ENCODE peak calls at places on chromosomes 6 and 20, in six cellular contexts. One of them, this sample, is unnamed.
A peak's percentile ranks its signal among the peaks of the same experiment; 100 is the strongest.

GRCh38 chr6:55528624-55529023 is 50.4 kb downstream of the HMGCLL1 start:
- DNase-seq in CD8-positive, alpha-beta memory T cell: no peak
- DNase-seq in M059J: peak; percentile 59
- DNase-seq in D341Med: peak; percentile 11
- DNase-seq in activated naive CD4-positive, alpha-beta T cell treated with anti-CD3 and anti-CD28 coated beads, Interleukin-2, amount 10 ng/mL, durations not matched to agents 7 days and 5 days: no peak
- DNase-seq in NCI-H1092 treated with DMSO at 0.1 percent for 48 hours: no peak
- DNase-seq in this sample: no peak

GRCh38 chr20:37295001-37295400 is 5.5 kb downstream of the MANBAL start:
- DNase-seq in CD8-positive, alpha-beta memory T cell: no peak
- DNase-seq in M059J: peak; percentile 100
- DNase-seq in D341Med: no peak
- DNase-seq in activated naive CD4-positive, alpha-beta T cell treated with anti-CD3 and anti-CD28 coated beads, Interleukin-2, amount 10 ng/mL, durations not matched to agents 7 days and 5 days: no peak
- DNase-seq in NCI-H1092 treated with DMSO at 0.1 percent for 48 hours: no peak
- DNase-seq in this sample: no peak

GRCh38 chr6:160005861-160006540 is 37.1 kb downstream of the IGF2R start:
- DNase-seq in CD8-positive, alpha-beta memory T cell: no peak
- DNase-seq in M059J: no peak
- DNase-seq in D341Med: no peak
- DNase-seq in activated naive CD4-positive, alpha-beta T cell treated with anti-CD3 and anti-CD28 coated beads, Interleukin-2, amount 10 ng/mL, durations not matched to agents 7 days and 5 days: no peak
- DNase-seq in NCI-H1092 treated with DMSO at 0.1 percent for 48 hours: no peak
- DNase-seq in this sample: no peak

GRCh38 chr20:16459019-16459700 is 114.1 kb downstream of the KIF16B start:
- DNase-seq in CD8-positive, alpha-beta memory T cell: no peak
- DNase-seq in M059J: peak; percentile 94
- DNase-seq in D341Med: no peak
- DNase-seq in activated naive CD4-positive, alpha-beta T cell treated with anti-CD3 and anti-CD28 coated beads, Interleukin-2, amount 10 ng/mL, durations not matched to agents 7 days and 5 days: no peak
- DNase-seq in NCI-H1092 treated with DMSO at 0.1 percent for 48 hours: no peak
- DNase-seq in this sample: no peak

GRCh38 chr6:42166444-42167141 is 6.6 kb upstream of the GUCA1A start:
- DNase-seq in CD8-positive, alpha-beta memory T cell: peak; percentile 80
- DNase-seq in M059J: peak; percentile 80
- DNase-seq in D341Med: peak; percentile 84
- DNase-seq in activated naive CD4-positive, alpha-beta T cell treated with anti-CD3 and anti-CD28 coated beads, Interleukin-2, amount 10 ng/mL, durations not matched to agents 7 days and 5 days: peak; percentile 87
- DNase-seq in NCI-H1092 treated with DMSO at 0.1 percent for 48 hours: peak; percentile 66
- DNase-seq in this sample: peak; percentile 64

GRCh38 chr6:17020889-17021538 is 80.8 kb upstream of the STMND1 start:
- DNase-seq in CD8-positive, alpha-beta memory T cell: no peak
- DNase-seq in M059J: no peak
- DNase-seq in D341Med: no peak
- DNase-seq in activated naive CD4-positive, alpha-beta T cell treated with anti-CD3 and anti-CD28 coated beads, Interleukin-2, amount 10 ng/mL, durations not matched to agents 7 days and 5 days: no peak
- DNase-seq in NCI-H1092 treated with DMSO at 0.1 percent for 48 hours: no peak
- DNase-seq in this sample: no peak

GRCh38 chr20:33233129-33233774 is 2.5 kb upstream of the BPIFA1 start:
- DNase-seq in CD8-positive, alpha-beta memory T cell: no peak
- DNase-seq in M059J: no peak
- DNase-seq in D341Med: peak; percentile 64
- DNase-seq in activated naive CD4-positive, alpha-beta T cell treated with anti-CD3 and anti-CD28 coated beads, Interleukin-2, amount 10 ng/mL, durations not matched to agents 7 days and 5 days: no peak
- DNase-seq in NCI-H1092 treated with DMSO at 0.1 percent for 48 hours: peak; percentile 33
- DNase-seq in this sample: no peak

GRCh38 chr20:18005170-18005989 is 36.6 kb downstream of the MGME1 start:
- DNase-seq in CD8-positive, alpha-beta memory T cell: no peak
- DNase-seq in M059J: peak; percentile 27
- DNase-seq in D341Med: no peak
- DNase-seq in activated naive CD4-positive, alpha-beta T cell treated with anti-CD3 and anti-CD28 coated beads, Interleukin-2, amount 10 ng/mL, durations not matched to agents 7 days and 5 days: no peak
- DNase-seq in NCI-H1092 treated with DMSO at 0.1 percent for 48 hours: no peak
- DNase-seq in this sample: no peak

GRCh38 chr20:38601216-38602184 is at the start of gene ARHGAP40:
- DNase-seq in CD8-positive, alpha-beta memory T cell: no peak
- DNase-seq in M059J: peak; percentile 26
- DNase-seq in D341Med: peak; percentile 67
- DNase-seq in activated naive CD4-positive, alpha-beta T cell treated with anti-CD3 and anti-CD28 coated beads, Interleukin-2, amount 10 ng/mL, durations not matched to agents 7 days and 5 days: peak; percentile 35
- DNase-seq in NCI-H1092 treated with DMSO at 0.1 percent for 48 hours: no peak
- DNase-seq in this sample: no peak

GRCh38 chr20:37986873-37987601 is 46.2 kb downstream of the TTI1 start:
- DNase-seq in CD8-positive, alpha-beta memory T cell: no peak
- DNase-seq in M059J: peak; percentile 97
- DNase-seq in D341Med: peak; percentile 76
- DNase-seq in activated naive CD4-positive, alpha-beta T cell treated with anti-CD3 and anti-CD28 coated beads, Interleukin-2, amount 10 ng/mL, durations not matched to agents 7 days and 5 days: no peak
- DNase-seq in NCI-H1092 treated with DMSO at 0.1 percent for 48 hours: no peak
- DNase-seq in this sample: no peak

GRCh38 chr6:113879186-113880096 is 22.3 kb downstream of the MARCKS start:
- DNase-seq in CD8-positive, alpha-beta memory T cell: no peak
- DNase-seq in M059J: peak; percentile 86
- DNase-seq in D341Med: peak; percentile 73
- DNase-seq in activated naive CD4-positive, alpha-beta T cell treated with anti-CD3 and anti-CD28 coated beads, Interleukin-2, amount 10 ng/mL, durations not matched to agents 7 days and 5 days: no peak
- DNase-seq in NCI-H1092 treated with DMSO at 0.1 percent for 48 hours: peak; percentile 74
- DNase-seq in this sample: no peak

GRCh38 chr6:107653183-107653580 is 163.3 kb downstream of the SOBP start:
- DNase-seq in CD8-positive, alpha-beta memory T cell: no peak
- DNase-seq in M059J: no peak
- DNase-seq in D341Med: no peak
- DNase-seq in activated naive CD4-positive, alpha-beta T cell treated with anti-CD3 and anti-CD28 coated beads, Interleukin-2, amount 10 ng/mL, durations not matched to agents 7 days and 5 days: no peak
- DNase-seq in NCI-H1092 treated with DMSO at 0.1 percent for 48 hours: peak; percentile 83
- DNase-seq in this sample: no peak

GRCh38 chr6:163950159-163950558 is 535.6 kb downstream of the QKI start:
- DNase-seq in CD8-positive, alpha-beta memory T cell: no peak
- DNase-seq in M059J: peak; percentile 58
- DNase-seq in D341Med: no peak
- DNase-seq in activated naive CD4-positive, alpha-beta T cell treated with anti-CD3 and anti-CD28 coated beads, Interleukin-2, amount 10 ng/mL, durations not matched to agents 7 days and 5 days: no peak
- DNase-seq in NCI-H1092 treated with DMSO at 0.1 percent for 48 hours: no peak
- DNase-seq in this sample: no peak

GRCh38 chr6:50047026-50047425 is 2.7 kb downstream of the DEFB112 start:
- DNase-seq in CD8-positive, alpha-beta memory T cell: no peak
- DNase-seq in M059J: no peak
- DNase-seq in D341Med: no peak
- DNase-seq in activated naive CD4-positive, alpha-beta T cell treated with anti-CD3 and anti-CD28 coated beads, Interleukin-2, amount 10 ng/mL, durations not matched to agents 7 days and 5 days: no peak
- DNase-seq in NCI-H1092 treated with DMSO at 0.1 percent for 48 hours: no peak
- DNase-seq in this sample: no peak

GRCh38 chr6:28167068-28167467 is 25.4 kb downstream of the ZKSCAN8 start:
- DNase-seq in CD8-positive, alpha-beta memory T cell: no peak
- DNase-seq in M059J: peak; percentile 90
- DNase-seq in D341Med: no peak
- DNase-seq in activated naive CD4-positive, alpha-beta T cell treated with anti-CD3 and anti-CD28 coated beads, Interleukin-2, amount 10 ng/mL, durations not matched to agents 7 days and 5 days: no peak
- DNase-seq in NCI-H1092 treated with DMSO at 0.1 percent for 48 hours: no peak
- DNase-seq in this sample: no peak

GRCh38 chr6:147506704-147507114 is 1.8 kb upstream of the SAMD5 start:
- DNase-seq in CD8-positive, alpha-beta memory T cell: no peak
- DNase-seq in M059J: peak; percentile 53
- DNase-seq in D341Med: peak; percentile 89
- DNase-seq in activated naive CD4-positive, alpha-beta T cell treated with anti-CD3 and anti-CD28 coated beads, Interleukin-2, amount 10 ng/mL, durations not matched to agents 7 days and 5 days: peak; percentile 57
- DNase-seq in NCI-H1092 treated with DMSO at 0.1 percent for 48 hours: no peak
- DNase-seq in this sample: no peak

GRCh38 chr6:151620179-151620578 is 126.4 kb downstream of the CCDC170 start:
- DNase-seq in CD8-positive, alpha-beta memory T cell: no peak
- DNase-seq in M059J: no peak
- DNase-seq in D341Med: no peak
- DNase-seq in activated naive CD4-positive, alpha-beta T cell treated with anti-CD3 and anti-CD28 coated beads, Interleukin-2, amount 10 ng/mL, durations not matched to agents 7 days and 5 days: no peak
- DNase-seq in NCI-H1092 treated with DMSO at 0.1 percent for 48 hours: no peak
- DNase-seq in this sample: no peak

GRCh38 chr6:167575201-167575696 is 250.4 kb downstream of the TTLL2 start:
- DNase-seq in CD8-positive, alpha-beta memory T cell: no peak
- DNase-seq in M059J: peak; percentile 19
- DNase-seq in D341Med: peak; percentile 4
- DNase-seq in activated naive CD4-positive, alpha-beta T cell treated with anti-CD3 and anti-CD28 coated beads, Interleukin-2, amount 10 ng/mL, durations not matched to agents 7 days and 5 days: no peak
- DNase-seq in NCI-H1092 treated with DMSO at 0.1 percent for 48 hours: no peak
- DNase-seq in this sample: no peak

GRCh38 chr6:142551145-142551811 is 249.5 kb downstream of the ADGRG6 start:
- DNase-seq in CD8-positive, alpha-beta memory T cell: no peak
- DNase-seq in M059J: peak; percentile 91
- DNase-seq in D341Med: peak; percentile 35
- DNase-seq in activated naive CD4-positive, alpha-beta T cell treated with anti-CD3 and anti-CD28 coated beads, Interleukin-2, amount 10 ng/mL, durations not matched to agents 7 days and 5 days: peak; percentile 71
- DNase-seq in NCI-H1092 treated with DMSO at 0.1 percent for 48 hours: peak; percentile 0
- DNase-seq in this sample: no peak

GRCh38 chr6:12232339-12232738 is 57.8 kb upstream of the EDN1 start:
- DNase-seq in CD8-positive, alpha-beta memory T cell: no peak
- DNase-seq in M059J: peak; percentile 85
- DNase-seq in D341Med: no peak
- DNase-seq in activated naive CD4-positive, alpha-beta T cell treated with anti-CD3 and anti-CD28 coated beads, Interleukin-2, amount 10 ng/mL, durations not matched to agents 7 days and 5 days: no peak
- DNase-seq in NCI-H1092 treated with DMSO at 0.1 percent for 48 hours: no peak
- DNase-seq in this sample: no peak

GRCh38 chr6:22141271-22141745 is 155.5 kb downstream of the PRL start:
- DNase-seq in CD8-positive, alpha-beta memory T cell: no peak
- DNase-seq in M059J: peak; percentile 68
- DNase-seq in D341Med: no peak
- DNase-seq in activated naive CD4-positive, alpha-beta T cell treated with anti-CD3 and anti-CD28 coated beads, Interleukin-2, amount 10 ng/mL, durations not matched to agents 7 days and 5 days: no peak
- DNase-seq in NCI-H1092 treated with DMSO at 0.1 percent for 48 hours: peak; percentile 87
- DNase-seq in this sample: no peak

GRCh38 chr6:74606488-74607135 is 599.2 kb downstream of the COL12A1 start:
- DNase-seq in CD8-positive, alpha-beta memory T cell: no peak
- DNase-seq in M059J: peak; percentile 96
- DNase-seq in D341Med: no peak
- DNase-seq in activated naive CD4-positive, alpha-beta T cell treated with anti-CD3 and anti-CD28 coated beads, Interleukin-2, amount 10 ng/mL, durations not matched to agents 7 days and 5 days: no peak
- DNase-seq in NCI-H1092 treated with DMSO at 0.1 percent for 48 hours: no peak
- DNase-seq in this sample: no peak

GRCh38 chr6:82959385-82959941 is 106.2 kb downstream of the UBE3D start:
- DNase-seq in CD8-positive, alpha-beta memory T cell: no peak
- DNase-seq in M059J: peak; percentile 93
- DNase-seq in D341Med: no peak
- DNase-seq in activated naive CD4-positive, alpha-beta T cell treated with anti-CD3 and anti-CD28 coated beads, Interleukin-2, amount 10 ng/mL, durations not matched to agents 7 days and 5 days: no peak
- DNase-seq in NCI-H1092 treated with DMSO at 0.1 percent for 48 hours: no peak
- DNase-seq in this sample: no peak

GRCh38 chr6:42250509-42250908 is 32.8 kb upstream of the MRPS10 start:
- DNase-seq in CD8-positive, alpha-beta memory T cell: no peak
- DNase-seq in M059J: no peak
- DNase-seq in D341Med: no peak
- DNase-seq in activated naive CD4-positive, alpha-beta T cell treated with anti-CD3 and anti-CD28 coated beads, Interleukin-2, amount 10 ng/mL, durations not matched to agents 7 days and 5 days: no peak
- DNase-seq in NCI-H1092 treated with DMSO at 0.1 percent for 48 hours: no peak
- DNase-seq in this sample: no peak

GRCh38 chr6:29294499-29294914 is 7.0 kb upstream of the OR14J1 start:
- DNase-seq in CD8-positive, alpha-beta memory T cell: no peak
- DNase-seq in M059J: peak; percentile 28
- DNase-seq in D341Med: no peak
- DNase-seq in activated naive CD4-positive, alpha-beta T cell treated with anti-CD3 and anti-CD28 coated beads, Interleukin-2, amount 10 ng/mL, durations not matched to agents 7 days and 5 days: no peak
- DNase-seq in NCI-H1092 treated with DMSO at 0.1 percent for 48 hours: no peak
- DNase-seq in this sample: no peak

GRCh38 chr6:84645563-84646266 is 118.7 kb downstream of the TBX18 start:
- DNase-seq in CD8-positive, alpha-beta memory T cell: no peak
- DNase-seq in M059J: peak; percentile 82
- DNase-seq in D341Med: no peak
- DNase-seq in activated naive CD4-positive, alpha-beta T cell treated with anti-CD3 and anti-CD28 coated beads, Interleukin-2, amount 10 ng/mL, durations not matched to agents 7 days and 5 days: no peak
- DNase-seq in NCI-H1092 treated with DMSO at 0.1 percent for 48 hours: no peak
- DNase-seq in this sample: no peak

GRCh38 chr6:35300848-35301247 is 3.2 kb downstream of the DEF6 start:
- DNase-seq in CD8-positive, alpha-beta memory T cell: peak; percentile 75
- DNase-seq in M059J: no peak
- DNase-seq in D341Med: no peak
- DNase-seq in activated naive CD4-positive, alpha-beta T cell treated with anti-CD3 and anti-CD28 coated beads, Interleukin-2, amount 10 ng/mL, durations not matched to agents 7 days and 5 days: peak; percentile 60
- DNase-seq in NCI-H1092 treated with DMSO at 0.1 percent for 48 hours: no peak
- DNase-seq in this sample: no peak

GRCh38 chr6:31621320-31621939 is 915 bp downstream of the PRRC2A start:
- DNase-seq in CD8-positive, alpha-beta memory T cell: no peak
- DNase-seq in M059J: no peak
- DNase-seq in D341Med: no peak
- DNase-seq in activated naive CD4-positive, alpha-beta T cell treated with anti-CD3 and anti-CD28 coated beads, Interleukin-2, amount 10 ng/mL, durations not matched to agents 7 days and 5 days: no peak
- DNase-seq in NCI-H1092 treated with DMSO at 0.1 percent for 48 hours: no peak
- DNase-seq in this sample: no peak